ENCODE peak calls at places on chromosomes 12 and 14, in seven cellular contexts. O is activated T-cell treated with anti-CD3 and anti-CD28 coated beads, Interleukin-2, amount 50 U/mL, for 72 hours; E is GDM1; N is GM10248; F is activated T-helper 1 cell treated with anti-CD3 and anti-CD28 coated beads, Interleukin-2, amount 50 U/mL, for 16 hours; L is T-helper 1 cell; A is stimulated activated CD8-positive, alpha-beta memory T cell treated with anti-CD3 and anti-CD28 coated beads, Interleukin-12 subunit alpha, Interleukin-12 subunit beta, amount 100 ng/mL, for 4 hours. P is an unnamed sample.

GRCh38 chr12:123075092-123075491 is 75.8 kb downstream of the PITPNM2 start:
- DNase-seq in O (no peak), E (no peak), N (no peak), F (no peak), L (no peak), A (no peak), P (no peak)

GRCh38 chr12:130714591-130715149 is 1.4 kb downstream of the RIMBP2 start:
- DNase-seq in O (no peak), E (no peak), N (no peak), F (no peak), L (no peak), A (no peak), P (no peak)

GRCh38 chr14:25757364-25757763 is 707.4 kb upstream of the STXBP6 start:
- DNase-seq in O (no peak), E (no peak), N (no peak), F (no peak), L (no peak), A (no peak), P (no peak)

GRCh38 chr14:61872452-61872851 is 110.2 kb downstream of the SNAPC1 start:
- DNase-seq in O (no peak), E (no peak), N (peak), F (no peak), L (no peak), A (no peak), P (no peak)

GRCh38 chr12:11879306-11879705 is 191.4 kb upstream of the BCL2L14 start:
- DNase-seq in O (no peak), E (no peak), N (no peak), F (no peak), L (no peak), A (no peak), P (no peak)

GRCh38 chr12:124576061-124576650 is 8.7 kb upstream of the NCOR2 start:
- DNase-seq in O (no peak), E (no peak), N (no peak), F (no peak), L (no peak), A (no peak), P (no peak)

GRCh38 chr12:121524196-121524930 is 56.5 kb downstream of the KDM2B start:
- DNase-seq in O (no peak), E (no peak), N (no peak), F (no peak), L (no peak), A (no peak), P (no peak)

GRCh38 chr14:103546651-103547454 is 15.6 kb downstream of the BAG5 start:
- DNase-seq in O (peak), E (peak), N (peak), F (peak), L (peak), A (peak), P (peak)

GRCh38 chr12:120286768-120287490 is 4.8 kb downstream of the RNU4-2 start:
- DNase-seq in O (no peak), E (no peak), N (no peak), F (no peak), L (no peak), A (no peak), P (no peak)

GRCh38 chr14:32627545-32628298 is 298.6 kb downstream of the AKAP6 start:
- DNase-seq in O (no peak), E (no peak), N (no peak), F (no peak), L (no peak), A (no peak), P (peak)

GRCh38 chr12:18690653-18691052 is 47.2 kb downstream of the PLCZ1 start:
- DNase-seq in O (no peak), E (no peak), N (no peak), F (no peak), L (no peak), A (no peak), P (no peak)

GRCh38 chr12:31574803-31575573 is 15.9 kb downstream of the DENND5B start:
- DNase-seq in O (no peak), E (no peak), N (no peak), F (no peak), L (no peak), A (no peak), P (no peak)

GRCh38 chr12:88310069-88310468 is 168.0 kb downstream of the TMTC3 start:
- DNase-seq in O (no peak), E (no peak), N (no peak), F (no peak), L (no peak), A (no peak), P (peak)

GRCh38 chr12:123264642-123265041 is 7.0 kb downstream of the CDK2AP1 start:
- DNase-seq in O (peak), E (peak), N (peak), F (no peak), L (no peak), A (no peak), P (no peak)

GRCh38 chr14:48963231-48963630 is 622.9 kb downstream of the RPS29 start:
- DNase-seq in O (no peak), E (no peak), N (no peak), F (no peak), L (no peak), A (no peak), P (no peak)